ENCODE peak calls at places on chromosome 2, in four cellular contexts. Y is psoas muscle, W is neuronal stem cell, E is endodermal cell. J is an unnamed sample. For H3K9me3, the result is how much of the 10 kb centered on the place peaks cover.

GRCh38 chr2:28447943-28448737 is 47.7 kb upstream of the PLB1 start:
- DNase-seq in Y (no peak), W (no peak), E (no peak), J (no peak)

GRCh38 chr2:215171151-215171550 is 32.7 kb upstream of the ABCA12 start:
- DNase-seq in Y (no peak), W (no peak), E (no peak), J (peak)

GRCh38 chr2:240466579-240467148 is 31.2 kb downstream of the GPC1 start:
- DNase-seq in Y (peak), W (no peak), E (peak), J (no peak)

GRCh38 chr2:236353594-236353942 is 89.4 kb upstream of the ASB18 start:
- DNase-seq in Y (no peak), W (no peak), E (no peak), J (no peak)

GRCh38 chr2:128494640-128495321 is 176.1 kb upstream of the HS6ST1 start:
- DNase-seq in Y (no peak), W (no peak), E (peak), J (no peak)

GRCh38 chr2:161163438-161163837 is 3.2 kb downstream of the TANK start:
- DNase-seq in Y (no peak), W (no peak), E (no peak), J (no peak)

GRCh38 chr2:46643493-46643892 is 164.1 kb downstream of the TMEM247 start:
- DNase-seq in Y (no peak), W (no peak), E (no peak), J (no peak)

GRCh38 chr2:72770879-72771461 is 54.9 kb downstream of the EXOC6B start:
- DNase-seq in Y (no peak), W (peak), E (peak), J (peak)

GRCh38 chr2:120034027-120034426 is 21.1 kb downstream of the EPB41L5 start:
- DNase-seq in Y (no peak), W (no peak), E (no peak), J (no peak)

GRCh38 chr2:240917684-240918257 is 11.6 kb downstream of the CROCC2 start:
- DNase-seq in Y (no peak), W (no peak), E (peak), J (no peak)

GRCh38 chr2:45860136-45861106 is 208.9 kb downstream of the PRKCE start:
- DNase-seq in Y (peak), W (no peak), E (peak), J (peak)

GRCh38 chr2:25833566-25833965 is 44.7 kb downstream of the ASXL2 start:
- DNase-seq in Y (no peak), W (no peak), E (no peak), J (no peak)

GRCh38 chr2:237486819-237487448 is at the start of gene MLPH:
- DNase-seq in Y (peak), W (peak), E (peak), J (no peak)

GRCh38 chr2:43402452-43402937 is 176.1 kb upstream of the ZFP36L2 start:
- DNase-seq in Y (no peak), W (no peak), E (no peak), J (no peak)

GRCh38 chr2:125167152-125167551 is 1142.1 kb downstream of the CNTNAP5 start:
- DNase-seq in Y (no peak), W (no peak), E (no peak), J (no peak)

GRCh38 chr2:98907966-98908905 is 27.8 kb downstream of the CRACDL start:
- DNase-seq in Y (no peak), W (no peak), E (peak), J (no peak)

GRCh38 chr2:220891405-220891804 is 680.7 kb downstream of the EPHA4 start:
- DNase-seq in Y (no peak), W (peak), E (peak), J (no peak)

GRCh38 chr2:46157072-46157965 is 139.9 kb upstream of the EPAS1 start:
- DNase-seq in Y (no peak), W (no peak), E (no peak), J (no peak)

GRCh38 chr2:36618381-36618780 is 20.4 kb upstream of the FEZ2 start:
- DNase-seq in Y (no peak), W (peak), E (peak), J (peak)

GRCh38 chr2:11043245-11043644 is 112.0 kb upstream of the SLC66A3 start:
- DNase-seq in Y (no peak), W (no peak), E (peak), J (no peak)

GRCh38 chr2:168210898-168211570 is 36.4 kb downstream of the STK39 start:
- DNase-seq in Y (no peak), W (no peak), E (no peak), J (no peak)

GRCh38 chr2:168210216-168210897 is 37.0 kb downstream of the STK39 start:
- DNase-seq in Y (no peak), W (no peak), E (no peak), J (no peak)

GRCh38 chr2:168211664-168212163 is 35.7 kb downstream of the STK39 start:
- DNase-seq in Y (no peak), W (no peak), E (no peak), J (no peak)

GRCh38 chr2:168207861-168208260 is 39.5 kb downstream of the STK39 start:
- DNase-seq in Y (no peak), W (no peak), E (no peak), J (no peak)

DNA sequence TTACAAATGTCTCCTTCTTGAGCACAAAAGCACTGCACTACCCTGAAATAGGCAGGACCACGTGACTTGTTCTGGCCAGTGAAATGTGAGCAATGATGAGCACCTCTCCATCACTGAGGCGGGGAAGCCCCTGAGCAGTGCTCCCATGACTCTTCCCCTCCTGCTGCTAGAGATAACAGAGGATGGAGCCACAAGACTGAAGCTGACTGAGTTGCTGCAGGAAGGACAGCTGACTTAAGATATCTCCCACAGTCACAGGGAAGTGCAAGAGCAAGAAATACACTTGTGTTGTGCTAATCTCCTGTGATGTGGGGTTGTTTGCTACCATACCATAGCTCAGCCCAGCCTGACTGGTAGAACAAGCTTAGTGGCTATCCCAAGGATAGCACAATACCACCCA is 38.7 kb downstream of the STK39 start:
- DNase-seq in Y (no peak), W (no peak), E (no peak), J (no peak)
- H3K9me3 ChIP-seq in Y (under half), W (under half), E (under half), J (under half)

DNA sequence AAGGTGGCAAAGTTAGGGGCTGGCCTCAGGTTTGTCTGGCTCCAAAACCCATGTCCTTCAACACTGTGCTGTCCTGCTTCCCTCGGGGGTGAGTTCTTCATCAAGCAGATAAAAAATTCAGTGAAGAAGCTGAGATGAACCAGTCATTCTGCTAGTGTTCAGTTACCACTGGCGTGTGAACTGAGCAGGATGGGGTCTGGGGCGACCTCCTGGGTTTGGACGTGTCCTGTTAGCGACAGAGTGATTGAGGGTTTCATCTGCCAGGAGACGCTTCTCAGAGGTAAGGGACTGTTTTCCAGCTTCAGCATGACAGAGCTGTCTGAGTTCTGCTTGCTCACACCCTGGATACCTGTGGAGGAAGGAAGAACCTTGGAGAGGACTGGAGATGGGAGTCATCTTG is 14.6 kb downstream of the CEP68 start:
- DNase-seq in Y (no peak), W (no peak), E (no peak), J (no peak)
- H3K27ac ChIP-seq in Y (peak), W (no peak), E (no peak), J (no peak)

DNA sequence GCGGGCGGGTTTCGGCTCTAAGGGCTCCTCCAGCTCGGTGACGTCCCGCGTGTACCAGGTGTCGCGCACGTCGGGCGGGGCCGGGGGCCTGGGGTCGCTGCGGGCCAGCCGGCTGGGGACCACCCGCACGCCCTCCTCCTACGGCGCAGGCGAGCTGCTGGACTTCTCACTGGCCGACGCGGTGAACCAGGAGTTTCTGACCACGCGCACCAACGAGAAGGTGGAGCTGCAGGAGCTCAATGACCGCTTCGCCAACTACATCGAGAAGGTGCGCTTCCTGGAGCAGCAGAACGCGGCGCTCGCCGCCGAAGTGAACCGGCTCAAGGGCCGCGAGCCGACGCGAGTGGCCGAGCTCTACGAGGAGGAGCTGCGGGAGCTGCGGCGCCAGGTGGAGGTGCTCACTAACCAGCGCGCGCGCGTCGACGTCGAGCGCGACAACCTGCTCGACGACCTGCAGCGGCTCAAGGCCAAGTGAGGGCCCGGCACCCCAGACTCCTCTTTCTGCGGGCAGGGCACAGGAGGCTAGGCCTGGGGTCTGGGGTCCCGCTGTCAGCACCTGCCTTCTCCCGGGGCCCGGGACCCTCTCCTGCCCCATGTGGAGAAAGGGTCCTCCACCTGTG is 503 bp downstream of the DES start:
- DNase-seq in Y (peak), W (no peak), E (peak), J (no peak)
- H3K4me3 ChIP-seq in Y (peak), W (no peak), E (no peak), J (no peak)

GRCh38 chr2:2183135-2183534 is 147.9 kb downstream of the MYT1L start:
- DNase-seq in Y (no peak), W (no peak), E (no peak), J (no peak)
- H3K9me3 ChIP-seq in Y (under half), W (under half), E (under half), J (under half)

J was measured in CD4-positive, alpha-beta memory T cell.